ENCODE peak calls at places on chromosomes 5 and 9, in six cellular contexts. Q is GM12892, F is HepG2, M is H1, K is SK-N-SH, D is K562. G is an unnamed sample.

GRCh38 chr5:178417391-178417811 is 172.8 kb downstream of the COL23A1 start:
- DNase-seq in K (peak), Q (no peak), M (no peak), F (no peak), D (no peak), G (no peak)

GRCh38 chr5:170095687-170096086 is 10.0 kb upstream of the FOXI1 start:
- DNase-seq in M (no peak), K (no peak), D (no peak), F (no peak), Q (no peak), G (no peak)

GRCh38 chr5:111774525-111774924 is 17.5 kb upstream of the NREP start:
- DNase-seq in D (no peak), M (no peak), F (no peak), K (no peak), Q (no peak), G (no peak)

GRCh38 chr5:8807636-8808035 is 738.2 kb downstream of the SEMA5A start:
- DNase-seq in K (no peak), F (no peak), M (no peak), Q (no peak), D (no peak), G (no peak)

GRCh38 chr9:128689820-128690683 is 1.0 kb downstream of the SET start:
- DNase-seq in D (peak), K (peak), M (no peak), Q (no peak), F (no peak), G (no peak)

GRCh38 chr9:124254261-124254682 is 3.5 kb upstream of the NEK6 start:
- DNase-seq in D (no peak), M (no peak), F (no peak), Q (peak), K (no peak), G (peak)

GRCh38 chr5:9105851-9106250 is 440.0 kb downstream of the SEMA5A start:
- DNase-seq in F (no peak), M (no peak), Q (no peak), K (no peak), D (no peak), G (no peak)

GRCh38 chr9:104907278-104907951 is 20.5 kb downstream of the ABCA1 start:
- DNase-seq in D (no peak), F (no peak), M (peak), K (no peak), Q (no peak), G (no peak)

GRCh38 chr5:68460147-68460760 is 244.7 kb downstream of the PIK3R1 start:
- DNase-seq in F (peak), K (peak), D (peak), Q (no peak), M (no peak), G (peak)

GRCh38 chr9:111959468-111959941 is 62.9 kb downstream of the UGCG start:
- DNase-seq in K (no peak), F (peak), D (no peak), Q (no peak), M (no peak), G (no peak)

GRCh38 chr5:67195406-67196275 is 958 bp downstream of the CD180 start:
- DNase-seq in K (no peak), D (no peak), Q (no peak), F (no peak), M (no peak), G (no peak)

GRCh38 chr9:3942351-3942750 is 357.5 kb downstream of the GLIS3 start:
- DNase-seq in M (no peak), K (no peak), Q (no peak), D (no peak), F (no peak), G (no peak)

GRCh38 chr5:39175273-39175955 is 43.9 kb downstream of the FYB1 start:
- DNase-seq in F (no peak), Q (no peak), M (no peak), D (no peak), K (no peak), G (no peak)

GRCh38 chr5:164861610-164862009 is 1356.2 kb downstream of the MAT2B start:
- DNase-seq in M (no peak), Q (no peak), K (no peak), F (no peak), D (no peak), G (no peak)

GRCh38 chr5:40831346-40832210 is 3.4 kb downstream of the RPL37 start:
- DNase-seq in K (no peak), Q (no peak), F (no peak), D (no peak), M (no peak), G (no peak)
- TF ChIP-seq TAF1 in K (no peak), Q (no peak), F (no peak), D (no peak), M (no peak), G (no peak)

GRCh38 chr5:1521671-1522600 is 1.8 kb downstream of the LPCAT1 start:
- DNase-seq in Q (no peak), M (peak), K (peak), F (peak), D (peak), G (no peak)

GRCh38 chr5:1516615-1517601 is 6.9 kb downstream of the LPCAT1 start:
- DNase-seq in K (no peak), F (peak), Q (no peak), D (no peak), M (peak), G (no peak)

GRCh38 chr5:1517838-1518237 is 5.9 kb downstream of the LPCAT1 start:
- DNase-seq in F (no peak), Q (no peak), D (no peak), K (no peak), M (peak), G (no peak)

GRCh38 chr5:1521054-1521453 is 2.7 kb downstream of the LPCAT1 start:
- DNase-seq in Q (no peak), F (no peak), D (no peak), K (no peak), M (peak), G (no peak)

DNA sequence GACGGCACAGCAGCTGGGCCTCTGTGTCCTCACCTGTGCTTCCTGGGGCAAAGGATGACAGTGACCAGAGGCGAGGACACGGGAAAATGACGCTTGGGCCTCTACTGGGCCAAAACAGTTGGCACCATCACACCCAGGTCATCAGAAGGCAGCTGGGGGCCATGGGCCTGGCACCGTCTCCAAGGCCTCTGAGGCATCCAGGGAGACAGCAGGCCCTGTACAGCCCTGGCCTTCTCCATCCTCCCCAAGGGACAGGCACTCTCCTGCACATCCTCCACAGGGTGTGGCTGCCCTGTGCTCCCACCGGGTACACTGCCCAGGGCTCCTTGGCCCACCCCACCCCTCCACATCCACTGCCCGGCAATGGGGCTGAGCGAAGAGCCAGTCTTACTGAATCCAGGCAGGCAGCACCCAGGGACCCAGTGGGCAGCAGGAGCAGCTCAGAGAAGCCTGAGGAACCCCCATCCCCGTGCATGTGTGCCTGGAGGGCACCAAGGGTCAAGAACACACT is 4.1 kb downstream of the LPCAT1 start:
- DNase-seq in Q (no peak), K (no peak), M (peak), D (no peak), F (no peak), G (no peak)
- TF ChIP-seq TAF1 in Q (no peak), K (no peak), M (no peak), D (no peak), F (no peak), G (no peak)

GRCh38 chr5:132394681-132395259 is 25.3 kb downstream of the SLC22A5 start:
- DNase-seq in M (no peak), Q (no peak), D (no peak), F (no peak), K (no peak), G (no peak)
- TF ChIP-seq TAF1 in M (no peak), Q (no peak), D (no peak), F (no peak), K (no peak), G (no peak)

GRCh38 chr5:54909126-54909525 is 76.3 kb downstream of the ESM1 start:
- DNase-seq in F (no peak), Q (no peak), M (no peak), K (no peak), D (no peak), G (no peak)
- TF ChIP-seq TAF1 in F (no peak), Q (no peak), M (no peak), K (no peak), D (no peak), G (no peak)

GRCh38 chr9:12625844-12626243 is 67.3 kb upstream of the TYRP1 start:
- DNase-seq in M (no peak), K (no peak), D (no peak), F (no peak), Q (no peak), G (no peak)
- TF ChIP-seq TAF1 in M (no peak), K (no peak), D (no peak), F (no peak), Q (no peak), G (no peak)

G was measured in GM12891.